ENCODE peak calls at places on chromosomes 7 and 10, in nine cellular contexts. F is left lung, U is OCI-LY7, V is mammary epithelial cell, Z is small intestine, A is aorta, D is adrenal gland, T is testis, B is lower lobe of right lung. Y is an unnamed sample.

GRCh38 chr7:1358376-1359050 is 100.8 kb downstream of the MICALL2 start:
- DNase-seq in F (no peak), U (no peak), V (no peak), Z (no peak), A (peak; percentile 37), D (no peak), T (no peak), B (no peak), Y (no peak)

GRCh38 chr7:24574365-24574764 is 1.1 kb downstream of the PALS2 start:
- DNase-seq in F (no peak), U (no peak), V (no peak), Z (no peak), A (no peak), D (no peak), T (no peak), B (no peak), Y (peak; percentile 8)

GRCh38 chr7:102193806-102194205 is 92.9 kb upstream of the SH2B2 start:
- DNase-seq in F (no peak), U (no peak), V (no peak), Z (no peak), A (no peak), D (no peak), T (no peak), B (no peak), Y (no peak)

GRCh38 chr7:157253850-157254249 is 83.0 kb upstream of the DNAJB6 start:
- DNase-seq in F (peak; percentile 82), U (no peak), V (no peak), Z (no peak), A (no peak), D (peak; percentile 79), T (peak; percentile 56), B (peak; percentile 92), Y (no peak)

GRCh38 chr10:127890935-127891334 is 1.8 kb downstream of the CLRN3 start:
- DNase-seq in F (no peak), U (no peak), V (no peak), Z (peak; percentile 49), A (no peak), D (no peak), T (no peak), B (no peak), Y (no peak)

GRCh38 chr7:22584179-22584578 is 84.2 kb upstream of the STEAP1B start:
- DNase-seq in F (no peak), U (no peak), V (no peak), Z (no peak), A (no peak), D (no peak), T (no peak), B (no peak), Y (no peak)

GRCh38 chr7:159099217-159099655 is 45.4 kb downstream of the VIPR2 start:
- DNase-seq in F (no peak), U (no peak), V (no peak), Z (no peak), A (peak; percentile 70), D (peak; percentile 9), T (no peak), B (no peak), Y (no peak)

GRCh38 chr7:123944395-123944794 is 19.4 kb downstream of the SPAM1 start:
- DNase-seq in F (no peak), U (no peak), V (no peak), Z (no peak), A (no peak), D (no peak), T (no peak), B (no peak), Y (no peak)

GRCh38 chr7:50281680-50282445 is 22.7 kb upstream of the IKZF1 start:
- DNase-seq in F (peak; percentile 70), U (peak; percentile 83), V (no peak), Z (no peak), A (peak; percentile 74), D (no peak), T (no peak), B (no peak), Y (no peak)

GRCh38 chr7:73736885-73737284 is 1.7 kb downstream of the ABHD11 start:
- DNase-seq in F (no peak), U (no peak), V (no peak), Z (no peak), A (no peak), D (no peak), T (no peak), B (no peak), Y (no peak)

GRCh38 chr7:26458751-26459150 is 167.1 kb downstream of the SNX10 start:
- DNase-seq in F (no peak), U (no peak), V (no peak), Z (no peak), A (no peak), D (no peak), T (no peak), B (no peak), Y (no peak)

GRCh38 chr7:26457702-26458327 is 166.2 kb downstream of the SNX10 start:
- DNase-seq in F (no peak), U (no peak), V (no peak), Z (no peak), A (no peak), D (no peak), T (no peak), B (no peak), Y (no peak)

GRCh38 chr7:26451997-26452396 is 160.3 kb downstream of the SNX10 start:
- DNase-seq in F (no peak), U (no peak), V (no peak), Z (no peak), A (no peak), D (no peak), T (no peak), B (no peak), Y (no peak)

GRCh38 chr7:26449175-26450165 is 157.8 kb downstream of the SNX10 start:
- DNase-seq in F (no peak), U (no peak), V (peak; percentile 84), Z (no peak), A (no peak), D (peak; percentile 28), T (no peak), B (no peak), Y (no peak)

DNA sequence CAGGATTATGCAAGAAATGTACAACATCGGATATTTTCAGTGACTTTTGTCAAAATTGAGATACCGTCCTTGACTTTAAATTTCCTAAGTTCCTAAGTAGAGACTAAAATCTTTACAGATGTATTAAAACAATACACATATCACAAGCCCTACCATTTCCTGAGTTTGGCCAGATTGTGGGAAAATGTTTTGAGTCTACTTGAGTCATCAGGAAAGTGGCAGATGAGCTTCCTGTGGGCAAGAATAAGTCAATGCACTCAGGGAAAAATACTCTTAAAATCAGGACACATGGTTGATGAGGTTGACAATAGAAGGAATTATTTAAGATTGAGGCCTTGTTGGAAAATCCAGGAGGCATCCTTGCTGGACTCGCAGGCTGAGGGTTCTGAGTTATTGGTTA is 162.5 kb downstream of the SNX10 start:
- DNase-seq in F (no peak), U (no peak), V (peak; percentile 34), Z (no peak), A (no peak), D (no peak), T (no peak), B (no peak), Y (no peak)
- H3K4me3 ChIP-seq in F (no peak overlapping the region), U (no peak overlapping the region), V (no peak overlapping the region), Z (no peak overlapping the region), A (no peak overlapping the region), D (no peak overlapping the region), T (no peak overlapping the region), B (no peak overlapping the region), Y (no peak overlapping the region)

DNA sequence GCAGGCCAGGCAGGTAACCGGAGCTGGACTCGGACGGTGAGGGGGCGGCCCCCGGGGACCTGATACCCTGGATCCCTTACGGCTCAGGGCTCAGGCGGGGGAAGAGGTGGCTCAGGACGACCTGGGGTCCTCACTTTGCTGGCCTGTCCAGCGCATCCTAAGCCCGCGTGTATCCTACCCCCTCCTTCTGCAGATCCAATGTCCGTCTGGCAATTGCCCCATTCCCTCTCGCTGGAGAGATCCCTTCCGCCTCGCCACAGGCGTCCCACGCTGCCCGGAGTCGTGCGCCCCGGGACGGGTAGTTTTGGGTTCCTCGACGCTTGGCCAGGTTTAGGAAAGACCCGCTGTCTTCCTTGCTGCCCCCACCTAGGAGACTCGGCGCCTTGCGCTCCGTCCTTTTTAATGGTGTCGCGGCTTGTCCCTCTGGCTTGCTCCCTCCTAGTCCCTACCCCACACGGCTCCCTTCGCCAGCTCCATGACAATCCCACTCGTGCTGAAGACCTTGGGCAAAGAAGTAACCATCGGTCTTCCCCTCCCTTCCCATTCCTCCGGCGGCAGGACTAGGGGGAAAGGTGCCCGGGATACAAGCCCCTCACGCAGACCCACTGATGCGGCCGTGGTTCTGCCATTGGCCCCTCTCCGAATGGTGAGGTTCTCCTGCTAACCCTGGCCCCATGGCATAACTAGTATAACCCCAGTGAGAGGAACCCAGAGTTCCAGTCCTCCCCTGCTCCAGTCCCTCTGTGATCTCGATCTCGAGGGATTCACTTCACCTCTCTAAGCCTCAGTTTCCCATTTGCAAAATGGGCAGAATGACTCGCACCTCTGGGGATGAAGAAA is 170.3 kb downstream of the UBE2H start:
- DNase-seq in F (no peak), U (no peak), V (no peak), Z (no peak), A (no peak), D (no peak), T (no peak), B (no peak), Y (no peak)
- H3K4me1 ChIP-seq in F (peaks cover 56% of the 10 kb centered on the region), U (peaks cover 24% of the 10 kb centered on the region), V (peaks cover 13% of the 10 kb centered on the region), Z (peaks cover 2% of the 10 kb centered on the region), A (no peaks in the 10 kb centered on the region), D (peaks cover 67% of the 10 kb centered on the region), T (peaks cover 21% of the 10 kb centered on the region), B (peaks cover 76% of the 10 kb centered on the region), Y (peaks cover 16% of the 10 kb centered on the region)

DNA sequence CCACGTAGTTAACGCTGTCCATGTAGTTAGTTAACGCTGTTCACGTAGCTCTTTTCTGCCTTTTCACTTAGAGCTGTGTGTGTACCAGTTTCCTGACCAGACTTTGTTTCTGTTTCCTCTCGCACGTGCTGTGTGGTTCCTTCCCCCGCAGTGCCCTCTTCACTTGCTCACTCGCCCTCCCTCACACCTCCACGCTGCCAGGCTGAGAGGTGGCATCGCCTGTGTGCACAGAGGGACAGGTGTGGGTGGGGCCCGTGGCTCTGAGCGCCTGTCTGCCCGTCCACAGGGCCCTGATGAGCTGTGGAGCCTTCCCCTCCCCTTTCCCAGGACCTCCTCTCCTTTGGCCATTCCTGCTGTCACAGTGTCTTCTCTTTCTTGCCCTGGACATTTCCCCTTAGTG is 30.6 kb downstream of the WDR37 start:
- DNase-seq in F (no peak), U (no peak), V (no peak), Z (no peak), A (no peak), D (no peak), T (no peak), B (no peak), Y (no peak)
- H3K36me3 ChIP-seq in F (peaks cover 100% of the 10 kb centered on the region), U (peaks cover 90% of the 10 kb centered on the region), V (peaks cover 35% of the 10 kb centered on the region), Z (peaks cover 33% of the 10 kb centered on the region), A (peaks cover 2% of the 10 kb centered on the region), D (peaks cover 92% of the 10 kb centered on the region), T (no peaks in the 10 kb centered on the region), B (peaks cover 97% of the 10 kb centered on the region), Y (peaks cover 28% of the 10 kb centered on the region)

DNA sequence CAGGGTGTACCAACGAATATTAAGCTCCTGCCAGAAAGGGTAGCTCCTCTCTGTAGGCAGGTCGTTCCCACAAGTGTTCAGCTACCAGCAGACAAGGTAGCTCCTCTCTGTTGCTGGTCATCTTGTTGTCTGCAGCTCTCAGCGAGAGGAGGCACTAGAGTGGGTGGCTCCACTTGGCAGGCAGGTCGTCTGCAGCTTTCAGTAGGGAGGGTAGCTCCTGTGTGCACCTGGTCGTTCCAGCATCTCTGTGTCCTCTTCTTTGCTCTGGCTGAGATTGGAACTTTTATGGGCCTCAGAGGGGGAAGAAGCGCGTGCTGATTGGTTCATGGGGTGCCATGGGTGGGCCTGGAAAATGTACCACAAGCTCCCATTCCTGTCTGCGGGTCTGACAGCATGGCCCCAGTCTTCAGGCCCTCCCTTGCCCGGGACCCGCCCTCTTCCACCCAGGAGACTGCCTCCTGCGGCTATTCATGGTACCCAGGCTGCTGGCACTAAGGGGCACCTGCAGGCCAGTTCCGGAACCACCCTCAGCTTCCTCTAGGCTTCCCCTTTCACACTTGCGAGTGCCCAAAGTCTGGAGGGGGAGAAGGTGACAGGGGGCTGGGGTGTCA is 63.9 kb upstream of the CACNA2D1 start:
- DNase-seq in F (no peak), U (no peak), V (no peak), Z (no peak), A (no peak), D (no peak), T (no peak), B (no peak), Y (no peak)
- H3K4me3 ChIP-seq in F (peak overlapping the region; percentile 27), U (no peak overlapping the region), V (no peak overlapping the region), Z (peak overlapping the region; percentile 67), A (no peak overlapping the region), D (no peak overlapping the region), T (peak overlapping the region; percentile 40), B (peak overlapping the region; percentile 46), Y (no peak overlapping the region)